ENCODE peak calls at places on chromosomes 3 and 15, in ten cellular contexts. R is left lung, S is endodermal cell, M is HepG2, H is transverse colon, J is dorsolateral prefrontal cortex, Y is K562, Q is GM23338, E is esophagus muscularis mucosa, D is fibroblast of lung. C is an unnamed sample.

GRCh38 chr3:60301142-60301541 is 950.1 kb downstream of the FHIT start:
- DNase-seq in R (no peak), S (no peak), M (no peak), H (no peak), J (no peak), Y (no peak), Q (no peak), E (no peak), D (peak; percentile 97), C (peak; percentile 16)

GRCh38 chr3:12175844-12176453 is 17.2 kb upstream of the TIMP4 start:
- DNase-seq in R (no peak), S (peak; percentile 90), M (peak; percentile 52), H (peak; percentile 67), J (peak; percentile 73), Y (peak; percentile 67), Q (peak; percentile 72), E (no peak), D (peak; percentile 71), C (no peak)

GRCh38 chr3:51668756-51669155 is 2.3 kb upstream of the TEX264 start:
- DNase-seq in R (no peak), S (no peak), M (no peak), H (no peak), J (no peak), Y (no peak), Q (no peak), E (no peak), D (no peak), C (no peak)

GRCh38 chr15:88769161-88769971 is 33.9 kb upstream of the ACAN start:
- DNase-seq in R (peak; percentile 64), S (peak; percentile 81), M (no peak), H (no peak), J (peak; percentile 21), Y (no peak), Q (peak; percentile 77), E (peak; percentile 60), D (no peak), C (no peak)

GRCh38 chr3:105747056-105747455 is 121.8 kb downstream of the CBLB start:
- DNase-seq in R (no peak), S (no peak), M (no peak), H (no peak), J (no peak), Y (no peak), Q (no peak), E (no peak), D (peak; percentile 69), C (peak; percentile 63)

GRCh38 chr15:78914027-78914764 is 30.6 kb downstream of the CTSH start:
- DNase-seq in R (no peak), S (peak; percentile 74), M (peak; percentile 14), H (no peak), J (peak; percentile 36), Y (no peak), Q (peak; percentile 70), E (no peak), D (peak; percentile 39), C (no peak)

GRCh38 chr3:95289295-95289694 is 1226.4 kb downstream of the NSUN3 start:
- DNase-seq in R (no peak), S (no peak), M (no peak), H (no peak), J (no peak), Y (no peak), Q (no peak), E (no peak), D (peak; percentile 41), C (no peak)

GRCh38 chr15:35067501-35068347 is 17.4 kb downstream of the NANOGP8 start:
- DNase-seq in R (no peak), S (no peak), M (no peak), H (no peak), J (no peak), Y (no peak), Q (no peak), E (no peak), D (no peak), C (no peak)

GRCh38 chr15:51200791-51201190 is 106.1 kb upstream of the TNFAIP8L3 start:
- DNase-seq in R (no peak), S (no peak), M (no peak), H (no peak), J (no peak), Y (no peak), Q (no peak), E (no peak), D (no peak), C (no peak)

GRCh38 chr3:107727102-107727501 is 204.3 kb downstream of the BBX start:
- DNase-seq in R (no peak), S (no peak), M (no peak), H (no peak), J (no peak), Y (no peak), Q (no peak), E (no peak), D (no peak), C (no peak)

GRCh38 chr3:190593075-190593474 is 79.2 kb downstream of the IL1RAP start:
- DNase-seq in R (no peak), S (no peak), M (no peak), H (no peak), J (no peak), Y (no peak), Q (no peak), E (no peak), D (no peak), C (no peak)

GRCh38 chr3:155744091-155744625 is 713 bp downstream of the PLCH1 start:
- DNase-seq in R (peak; percentile 90), S (peak; percentile 95), M (peak; percentile 48), H (peak; percentile 75), J (no peak), Y (peak; percentile 77), Q (peak; percentile 86), E (no peak), D (no peak), C (no peak)
- H3K27me3 ChIP-seq in R (peaks cover 24% of the 10 kb centered on the region), S (no peaks in the 10 kb centered on the region), M (no peaks in the 10 kb centered on the region), H (peaks cover 15% of the 10 kb centered on the region), J (no peaks in the 10 kb centered on the region), Y (no peaks in the 10 kb centered on the region), Q (peaks cover 3% of the 10 kb centered on the region), E (peaks cover 12% of the 10 kb centered on the region), D (no peaks in the 10 kb centered on the region), C (peaks cover 76% of the 10 kb centered on the region)

GRCh38 chr3:153285982-153286381 is 124.0 kb downstream of the RAP2B start:
- DNase-seq in R (no peak), S (no peak), M (no peak), H (no peak), J (no peak), Y (no peak), Q (no peak), E (no peak), D (no peak), C (peak; percentile 95)

GRCh38 chr3:153291052-153291689 is 129.1 kb downstream of the RAP2B start:
- DNase-seq in R (no peak), S (peak; percentile 50), M (peak; percentile 12), H (no peak), J (no peak), Y (peak; percentile 17), Q (peak; percentile 82), E (no peak), D (peak; percentile 38), C (peak; percentile 37)

GRCh38 chr3:153290278-153291015 is 128.4 kb downstream of the RAP2B start:
- DNase-seq in R (no peak), S (no peak), M (no peak), H (no peak), J (no peak), Y (peak; percentile 21), Q (no peak), E (no peak), D (peak; percentile 16), C (no peak)

GRCh38 chr3:153287017-153287416 is 125.0 kb downstream of the RAP2B start:
- DNase-seq in R (no peak), S (no peak), M (no peak), H (no peak), J (no peak), Y (no peak), Q (no peak), E (no peak), D (no peak), C (peak; percentile 79)

GRCh38 chr3:153289334-153289808 is 127.3 kb downstream of the RAP2B start:
- DNase-seq in R (no peak), S (no peak), M (no peak), H (no peak), J (no peak), Y (peak; percentile 36), Q (no peak), E (no peak), D (peak; percentile 21), C (peak; percentile 43)
- TF ChIP-seq CTCF in R (no peak), S (no peak), M (no peak), H (no peak), J (no peak), Y (no peak), Q (no peak), E (no peak), D (no peak), C (no peak)

DNA sequence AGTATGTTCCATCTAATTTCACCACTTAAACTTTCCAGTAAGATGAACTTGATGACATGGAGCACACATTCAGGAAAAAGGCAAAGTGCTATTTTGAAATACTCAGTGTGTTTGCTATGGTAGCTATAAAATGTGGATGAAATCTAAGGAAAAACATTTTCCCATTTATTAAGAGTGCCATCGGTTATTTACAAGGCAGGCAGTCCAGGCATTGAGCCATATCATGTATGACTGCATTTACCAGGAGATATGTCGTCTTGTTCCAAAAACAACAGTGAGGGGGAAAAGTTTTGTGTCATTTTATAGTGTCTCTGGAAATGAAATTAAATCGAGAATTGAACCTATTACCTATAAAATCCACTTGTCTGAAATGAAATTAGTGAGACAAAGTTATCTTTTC is 13.7 kb downstream of the ANXA2 start:
- DNase-seq in R (no peak), S (no peak), M (no peak), H (no peak), J (no peak), Y (no peak), Q (no peak), E (no peak), D (peak; percentile 67), C (no peak)
- H3K27me3 ChIP-seq in R (no peaks in the 10 kb centered on the region), S (no peaks in the 10 kb centered on the region), M (no peaks in the 10 kb centered on the region), H (no peaks in the 10 kb centered on the region), J (no peaks in the 10 kb centered on the region), Y (no peaks in the 10 kb centered on the region), Q (no peaks in the 10 kb centered on the region), E (no peaks in the 10 kb centered on the region), D (no peaks in the 10 kb centered on the region), C (no peaks in the 10 kb centered on the region)

GRCh38 chr3:124838963-124839362 is 48.2 kb downstream of the ITGB5 start:
- DNase-seq in R (no peak), S (no peak), M (peak; percentile 64), H (no peak), J (no peak), Y (no peak), Q (no peak), E (no peak), D (no peak), C (no peak)

GRCh38 chr3:124839896-124840295 is 47.3 kb downstream of the ITGB5 start:
- DNase-seq in R (no peak), S (peak; percentile 40), M (no peak), H (no peak), J (no peak), Y (no peak), Q (no peak), E (no peak), D (no peak), C (no peak)

GRCh38 chr3:124843496-124843895 is 43.7 kb downstream of the ITGB5 start:
- DNase-seq in R (no peak), S (no peak), M (no peak), H (no peak), J (no peak), Y (no peak), Q (no peak), E (no peak), D (no peak), C (no peak)

GRCh38 chr3:124843068-124843467 is 44.1 kb downstream of the ITGB5 start:
- DNase-seq in R (no peak), S (no peak), M (no peak), H (no peak), J (no peak), Y (no peak), Q (no peak), E (no peak), D (no peak), C (no peak)

GRCh38 chr3:124841517-124841916 is 45.6 kb downstream of the ITGB5 start:
- DNase-seq in R (no peak), S (no peak), M (no peak), H (no peak), J (no peak), Y (no peak), Q (no peak), E (no peak), D (no peak), C (no peak)
- TF ChIP-seq CTCF in R (no peak), S (no peak), M (no peak), H (no peak), J (no peak), Y (no peak), Q (no peak), E (no peak), D (no peak), C (no peak)